ENCODE peak calls at places on chromosomes 7 and 10, in seven cellular contexts. O, P, R, D, Q, U and L are unnamed samples.

GRCh38 chr7:17994079-17994478 is 33.6 kb downstream of the PRPS1L1 start:
- DNase-seq in P (no peak), Q (no peak), O (no peak), D (no peak), R (no peak), U (no peak), L (no peak)

GRCh38 chr7:101978683-101979082 is 161.3 kb downstream of the CUX1 start:
- DNase-seq in Q (no peak), O (no peak), U (peak; percentile 10), P (no peak), R (no peak), D (no peak), L (no peak)

GRCh38 chr10:101611096-101611495 is 23.0 kb downstream of the DPCD start:
- DNase-seq in P (no peak), Q (no peak), R (no peak), D (no peak), U (no peak), O (no peak), L (no peak)

GRCh38 chr7:78082556-78082955 is 284.0 kb downstream of the PHTF2 start:
- DNase-seq in D (no peak), R (no peak), P (no peak), Q (no peak), O (no peak), U (no peak), L (no peak)

GRCh38 chr10:76172020-76172419 is 740.6 kb downstream of the LRMDA start:
- DNase-seq in R (no peak), U (no peak), O (no peak), Q (no peak), P (no peak), D (no peak), L (no peak)

GRCh38 chr7:1223196-1224092 is 9.2 kb upstream of the UNCX start:
- DNase-seq in P (no peak), O (no peak), R (peak; percentile 3), D (no peak), Q (no peak), U (no peak), L (no peak)

GRCh38 chr7:151992375-151992774 is 33.1 kb upstream of the GALNT11 start:
- DNase-seq in P (peak; percentile 85), D (no peak), R (peak; percentile 15), Q (peak; percentile 9), O (peak; percentile 45), U (peak; percentile 56), L (no peak)

GRCh38 chr7:12709731-12710502 is 22.5 kb downstream of the ARL4A start:
- DNase-seq in D (no peak), R (no peak), U (peak; percentile 47), Q (no peak), O (no peak), P (no peak), L (no peak)

GRCh38 chr7:47513741-47514241 is 68.1 kb downstream of the TNS3 start:
- DNase-seq in O (no peak), Q (peak; percentile 56), D (no peak), R (no peak), U (peak; percentile 40), P (no peak), L (no peak)

GRCh38 chr10:98636921-98637329 is 190.2 kb upstream of the HPS1 start:
- DNase-seq in Q (no peak), O (no peak), U (peak; percentile 49), R (no peak), P (no peak), D (no peak), L (no peak)

GRCh38 chr10:3825862-3826351 is 40.9 kb upstream of the KLF6 start:
- DNase-seq in O (no peak), P (no peak), Q (no peak), U (no peak), R (no peak), D (no peak), L (no peak)

GRCh38 chr10:131843089-131843595 is 57.7 kb upstream of the PPP2R2D start:
- DNase-seq in R (no peak), O (no peak), P (no peak), U (no peak), Q (no peak), D (no peak), L (peak; percentile 65)

GRCh38 chr7:29422829-29423228 is 140.8 kb upstream of the PRR15 start:
- DNase-seq in R (no peak), D (no peak), P (no peak), U (no peak), O (no peak), Q (no peak), L (no peak)
- TF ChIP-seq CTCF in R (no peak), D (no peak), P (no peak), U (no peak), O (no peak), Q (no peak), L (no peak)

GRCh38 chr7:70834424-70834823 is 297.5 kb upstream of the GALNT17 start:
- DNase-seq in O (no peak), D (peak; percentile 47), R (no peak), Q (no peak), U (no peak), P (no peak), L (no peak)
- TF ChIP-seq CTCF in O (no peak), D (no peak), R (no peak), Q (no peak), U (no peak), P (no peak), L (no peak)

GRCh38 chr7:5426226-5426475 is 2.5 kb upstream of the TNRC18 start:
- DNase-seq in R (no peak), Q (no peak), U (peak; percentile 66), O (no peak), D (no peak), P (no peak), L (no peak)

GRCh38 chr7:5429253-5429856 is 5.7 kb upstream of the TNRC18 start:
- DNase-seq in R (no peak), D (no peak), O (peak; percentile 77), Q (no peak), P (no peak), U (peak; percentile 90), L (no peak)

GRCh38 chr7:5429857-5430611 is 6.4 kb upstream of the TNRC18 start:
- DNase-seq in D (no peak), O (peak; percentile 68), P (no peak), U (peak; percentile 94), R (no peak), Q (no peak), L (no peak)

GRCh38 chr7:5430612-5430947 is 6.9 kb upstream of the TNRC18 start:
- DNase-seq in Q (no peak), P (no peak), D (no peak), U (no peak), O (no peak), R (no peak), L (no peak)

GRCh38 chr7:5428470-5429252 is 5.0 kb upstream of the TNRC18 start:
- DNase-seq in O (peak; percentile 71), U (peak; percentile 76), P (no peak), D (peak; percentile 96), Q (no peak), R (no peak), L (no peak)
- TF ChIP-seq CTCF in O (no peak), U (no peak), P (no peak), D (peak; percentile 26), Q (no peak), R (no peak), L (peak; percentile 19)

DNA sequence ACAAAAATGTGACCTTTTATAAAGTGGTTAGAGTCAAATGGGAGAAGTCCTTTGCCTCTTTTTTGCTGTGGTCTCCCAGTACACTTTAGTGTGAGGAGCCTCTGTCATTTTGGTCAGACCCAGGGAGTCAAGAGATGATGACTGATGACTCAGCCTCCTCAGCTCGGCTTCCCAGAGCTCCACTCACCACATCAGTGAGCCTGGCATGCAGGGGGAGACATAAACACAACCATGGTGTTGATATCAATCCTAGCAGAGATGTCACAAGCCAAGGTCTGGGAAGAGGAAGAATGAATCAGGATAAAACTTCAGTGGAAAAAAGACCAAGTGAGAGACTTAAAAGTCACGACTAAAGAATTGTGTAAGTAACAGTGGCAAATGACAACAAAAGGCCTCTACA is 50.1 kb downstream of the TFAM start:
- DNase-seq in R (no peak), D (no peak), Q (peak; percentile 89), P (peak; percentile 88), O (no peak), U (peak; percentile 95), L (peak; percentile 88)
- TF ChIP-seq CTCF in R (no peak), D (no peak), Q (peak; percentile 31), P (peak; percentile 26), O (no peak), U (peak; percentile 19), L (peak; percentile 42)

DNA sequence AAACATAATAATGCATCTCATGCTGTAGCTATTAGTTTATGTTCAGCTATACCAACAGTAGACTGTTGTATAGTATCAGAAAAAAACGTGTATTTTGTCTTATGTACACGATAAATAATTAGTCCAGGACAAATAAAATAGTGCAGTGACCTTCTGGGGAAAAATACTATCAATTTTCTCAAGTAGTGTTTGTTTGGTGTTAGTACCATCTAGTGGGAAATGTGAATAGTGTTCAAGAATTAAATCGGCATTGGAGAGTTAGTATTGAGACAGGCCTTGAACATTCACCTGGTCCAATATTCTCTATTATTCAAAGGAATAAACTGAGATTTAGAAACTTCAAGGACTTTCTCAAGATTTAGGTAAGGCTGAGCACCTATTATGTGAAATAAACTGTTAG is 21.7 kb upstream of the OR2A5 start:
- DNase-seq in P (peak; percentile 28), D (no peak), Q (no peak), O (no peak), R (no peak), U (peak; percentile 29), L (no peak)
- TF ChIP-seq CTCF in P (peak; percentile 32), D (peak; percentile 51), Q (peak; percentile 8), O (peak; percentile 25), R (peak; percentile 33), U (peak; percentile 26), L (peak; percentile 67)

GRCh38 chr10:47309403-47310089 is 9.5 kb downstream of the GDF10 start:
- DNase-seq in D (no peak), O (no peak), Q (no peak), P (no peak), R (no peak), U (no peak), L (no peak)
- TF ChIP-seq CTCF in D (peak; percentile 12), O (peak; percentile 42), Q (peak; percentile 38), P (peak; percentile 69), R (peak; percentile 61), U (peak; percentile 34), L (peak; percentile 25)

GRCh38 chr7:103074519-103075336 is at the start of the genes ARMC10 and FBXL13:
- DNase-seq in P (peak; percentile 81), O (peak; percentile 96), Q (peak; percentile 67), R (peak; percentile 91), D (peak; percentile 98), U (peak; percentile 93), L (peak; percentile 96)
- TF ChIP-seq CTCF in P (no peak), O (peak; percentile 41), Q (no peak), R (peak; percentile 24), D (peak; percentile 48), U (no peak), L (peak; percentile 23)